ENCODE peak calls at places on chromosomes 16 and 17, in four cellular contexts. B is GM23338, N is tibial artery, L is left ventricle myocardium inferior. D is an unnamed sample.

GRCh38 chr17:48059125-48059668 is 11.0 kb downstream of the NFE2L1 start:
- DNase-seq in B (no peak), N (no peak), L (no peak), D (no peak)

GRCh38 chr17:77476920-77477805 is 336.4 kb downstream of the SEC14L1 start:
- DNase-seq in B (no peak), N (peak), L (peak), D (peak)

GRCh38 chr16:84478172-84478948 is 26.1 kb downstream of the MEAK7 start:
- DNase-seq in B (no peak), N (no peak), L (no peak), D (no peak)

GRCh38 chr17:43601280-43602050 is 55.3 kb upstream of the ETV4 start:
- DNase-seq in B (no peak), N (peak), L (peak), D (no peak)

GRCh38 chr17:3529817-3530741 is 27.5 kb downstream of the TRPV3 start:
- DNase-seq in B (peak), N (peak), L (peak), D (no peak)

GRCh38 chr16:78742501-78743283 is 643.2 kb downstream of the WWOX start:
- DNase-seq in B (no peak), N (peak), L (no peak), D (peak)

GRCh38 chr17:49850772-49851386 is 3.0 kb upstream of the TAC4 start:
- DNase-seq in B (peak), N (peak), L (no peak), D (no peak)

GRCh38 chr16:87702325-87702811 is 63.4 kb downstream of the KLHDC4 start:
- DNase-seq in B (peak), N (no peak), L (no peak), D (no peak)

GRCh38 chr17:37502009-37502936 is 12.6 kb downstream of the DUSP14 start:
- DNase-seq in B (no peak), N (no peak), L (no peak), D (no peak)

DNA sequence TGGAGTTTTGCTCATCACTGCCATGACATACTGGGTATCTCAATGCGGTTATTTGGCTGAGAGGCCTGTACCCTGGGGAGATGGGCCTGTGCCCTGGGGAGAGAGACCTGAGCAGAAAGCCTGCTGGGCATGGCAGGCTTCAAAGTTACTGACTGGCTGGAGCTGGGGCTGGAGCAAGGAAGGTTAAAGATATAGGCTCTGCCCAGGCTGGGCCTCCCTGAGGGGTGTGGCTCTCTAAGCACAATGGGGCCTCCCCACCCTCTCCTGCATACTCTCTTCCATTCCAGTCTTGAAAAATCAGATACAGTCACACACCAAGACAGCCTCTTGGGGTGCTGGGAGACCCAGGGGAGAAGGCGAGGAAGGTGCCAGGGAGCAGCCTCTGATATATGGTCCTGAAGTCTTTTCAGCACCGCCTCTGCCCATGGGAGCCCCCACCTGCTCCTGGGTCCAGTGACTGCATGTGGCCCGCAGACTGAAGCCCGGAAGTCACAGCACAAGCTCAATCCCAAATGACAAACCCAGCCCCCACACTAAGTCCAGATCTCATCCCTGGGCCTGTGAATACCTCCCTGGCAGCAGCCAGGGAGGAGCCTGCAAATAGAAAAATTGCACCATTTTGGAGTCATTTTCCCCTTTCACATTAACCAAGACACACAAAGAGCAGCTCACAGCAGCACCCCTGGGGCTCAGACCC is 25.8 kb upstream of the CACNG1 start:
- DNase-seq in B (no peak), N (no peak), L (no peak), D (no peak)
- H3K27ac ChIP-seq in B (no peak), N (no peak), L (no peak), D (no peak)

GRCh38 chr17:40058865-40059264 is 3.9 kb upstream of the THRA start:
- DNase-seq in B (no peak), N (no peak), L (no peak), D (no peak)

GRCh38 chr17:40056379-40057005 is 2.3 kb upstream of the MED24 start:
- DNase-seq in B (no peak), N (no peak), L (no peak), D (no peak)

GRCh38 chr17:40059729-40060475 is 2.9 kb upstream of the THRA start:
- DNase-seq in B (no peak), N (no peak), L (no peak), D (no peak)

GRCh38 chr17:40060887-40061480 is 1.8 kb upstream of the THRA start:
- DNase-seq in B (no peak), N (no peak), L (no peak), D (no peak)

GRCh38 chr17:40058151-40058784 is 4.1 kb upstream of the MED24 start:
- DNase-seq in B (no peak), N (no peak), L (no peak), D (no peak)
- H3K27ac ChIP-seq in B (no peak), N (peak), L (peak), D (no peak)

GRCh38 chr16:89323120-89323960 is 105.8 kb downstream of the ZNF778 start:
- DNase-seq in B (no peak), N (no peak), L (no peak), D (no peak)
- H3K27ac ChIP-seq in B (peak), N (no peak), L (peak), D (peak)

GRCh38 chr16:72939247-72939646 is 108.7 kb downstream of the ZFHX3 start:
- DNase-seq in B (no peak), N (peak), L (peak), D (no peak)
- H3K27ac ChIP-seq in B (no peak), N (peak), L (peak), D (no peak)

GRCh38 chr16:76985362-76985761 is 205.6 kb upstream of the MON1B start:
- DNase-seq in B (no peak), N (no peak), L (no peak), D (no peak)
- H3K27ac ChIP-seq in B (no peak), N (no peak), L (no peak), D (no peak)

GRCh38 chr16:57276596-57276995 is 7.9 kb downstream of the PLLP start:
- DNase-seq in B (no peak), N (no peak), L (no peak), D (no peak)
- H3K27ac ChIP-seq in B (no peak), N (no peak), L (peak), D (no peak)

DNA sequence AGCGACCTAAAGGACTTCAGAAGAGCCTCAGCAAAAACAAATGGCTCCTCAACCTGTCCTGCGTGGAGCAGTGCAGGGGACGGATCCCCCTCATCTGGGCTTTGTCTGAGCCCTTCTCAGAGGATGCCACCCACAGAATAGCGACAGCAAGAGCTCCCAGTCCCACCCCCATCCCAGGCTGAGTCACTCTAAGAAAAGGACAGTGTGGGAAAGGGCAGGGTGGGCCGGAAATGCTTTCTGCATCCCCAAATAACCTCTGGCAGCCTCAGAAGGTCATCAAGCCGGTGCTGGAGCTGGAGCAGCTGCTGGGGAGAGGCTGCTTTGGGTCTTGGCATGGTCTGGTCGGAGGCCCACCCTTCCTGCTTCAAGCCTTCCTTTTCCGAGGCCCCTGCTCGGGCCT is 8.9 kb downstream of the SLC12A4 start:
- DNase-seq in B (no peak), N (peak), L (peak), D (no peak)
- H3K27ac ChIP-seq in B (no peak), N (peak), L (peak), D (no peak)

DNA sequence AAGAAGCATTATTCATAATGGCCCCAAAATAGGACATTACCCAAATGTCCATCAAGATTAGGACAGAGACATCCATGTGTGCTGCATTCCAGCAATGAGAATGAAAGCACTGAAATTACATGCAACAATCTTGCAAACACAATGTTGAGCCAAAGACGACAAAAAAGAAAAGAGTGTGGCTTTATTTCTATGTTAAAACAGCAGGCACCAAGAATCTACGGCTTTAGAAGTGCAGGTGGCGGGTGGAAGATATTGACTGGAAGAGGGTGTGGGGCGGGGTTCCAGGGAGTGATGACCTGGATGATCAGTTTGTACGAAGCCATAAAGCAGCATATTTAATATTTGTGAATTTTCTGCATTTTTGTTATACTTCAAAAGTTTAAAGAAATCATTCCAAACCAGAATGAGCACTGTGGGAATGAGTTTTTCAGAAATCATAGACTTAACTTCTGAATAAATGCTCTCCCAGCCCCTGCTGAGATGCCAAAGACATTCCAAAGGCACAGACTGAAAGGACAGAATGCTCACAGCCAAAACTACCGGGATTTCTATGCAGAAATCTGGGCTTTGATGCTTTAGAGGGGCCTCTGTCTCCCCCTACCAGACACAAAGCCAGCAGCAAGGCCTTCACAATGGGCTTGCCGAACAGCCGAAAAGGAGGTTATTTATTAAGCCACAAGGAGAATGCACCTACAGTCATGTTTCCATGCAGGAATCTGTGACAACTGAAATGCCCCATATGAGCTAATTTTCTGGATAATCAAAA is 361.6 kb downstream of the GRIN2A start:
- DNase-seq in B (peak), N (no peak), L (no peak), D (no peak)
- H3K27ac ChIP-seq in B (peak), N (no peak), L (no peak), D (no peak)